ENCODE peak calls at places on chromosomes 5 and 9, in ten cellular contexts. One of them, this sample, is unnamed.
A peak's percentile ranks its signal among the peaks of the same experiment; 100 is the strongest.

GRCh38 chr5:32462618-32463017 is 18.1 kb upstream of the ZFR start:
- DNase-seq in endothelial cell: no peak
- DNase-seq in Peyer's patch: no peak
- DNase-seq in type B pancreatic cell: no peak
- DNase-seq in natural killer cell: no peak
- DNase-seq in cardiac muscle cell: no peak
- DNase-seq in esophagus squamous epithelium: no peak
- DNase-seq in GM13976: no peak
- DNase-seq in Calu3: no peak
- DNase-seq in fibroblast of lung: peak; percentile 79
- DNase-seq in this sample: no peak

GRCh38 chr9:19233344-19233743 is 2.9 kb downstream of the DENND4C start:
- DNase-seq in natural killer cell: no peak
- DNase-seq in GM13976: no peak
- DNase-seq in type B pancreatic cell: no peak
- DNase-seq in endothelial cell: no peak
- DNase-seq in Calu3: no peak
- DNase-seq in Peyer's patch: no peak
- DNase-seq in cardiac muscle cell: no peak
- DNase-seq in esophagus squamous epithelium: no peak
- DNase-seq in fibroblast of lung: no peak
- DNase-seq in this sample: no peak

GRCh38 chr5:77874691-77875090 is 98.6 kb upstream of the TBCA start:
- DNase-seq in GM13976: no peak
- DNase-seq in Peyer's patch: no peak
- DNase-seq in cardiac muscle cell: no peak
- DNase-seq in esophagus squamous epithelium: no peak
- DNase-seq in Calu3: no peak
- DNase-seq in type B pancreatic cell: no peak
- DNase-seq in natural killer cell: no peak
- DNase-seq in fibroblast of lung: no peak
- DNase-seq in endothelial cell: no peak
- DNase-seq in this sample: no peak

GRCh38 chr5:133276171-133276570 is 224.4 kb downstream of the HSPA4 start:
- DNase-seq in GM13976: no peak
- DNase-seq in fibroblast of lung: no peak
- DNase-seq in esophagus squamous epithelium: no peak
- DNase-seq in endothelial cell: no peak
- DNase-seq in type B pancreatic cell: no peak
- DNase-seq in Calu3: no peak
- DNase-seq in natural killer cell: no peak
- DNase-seq in Peyer's patch: no peak
- DNase-seq in cardiac muscle cell: no peak
- DNase-seq in this sample: no peak

GRCh38 chr5:123752576-123752975 is 240.6 kb downstream of the CSNK1G3 start:
- DNase-seq in Calu3: no peak
- DNase-seq in Peyer's patch: no peak
- DNase-seq in esophagus squamous epithelium: no peak
- DNase-seq in natural killer cell: no peak
- DNase-seq in endothelial cell: no peak
- DNase-seq in fibroblast of lung: peak; percentile 92
- DNase-seq in cardiac muscle cell: no peak
- DNase-seq in GM13976: no peak
- DNase-seq in type B pancreatic cell: no peak
- DNase-seq in this sample: no peak

GRCh38 chr5:82147860-82148573 is 130.1 kb downstream of the RPS23 start:
- DNase-seq in natural killer cell: no peak
- DNase-seq in cardiac muscle cell: no peak
- DNase-seq in Peyer's patch: no peak
- DNase-seq in esophagus squamous epithelium: no peak
- DNase-seq in endothelial cell: no peak
- DNase-seq in Calu3: no peak
- DNase-seq in GM13976: no peak
- DNase-seq in type B pancreatic cell: no peak
- DNase-seq in fibroblast of lung: peak; percentile 17
- DNase-seq in this sample: no peak

GRCh38 chr9:2307480-2307879 is 292.3 kb downstream of the SMARCA2 start:
- DNase-seq in Calu3: no peak
- DNase-seq in endothelial cell: no peak
- DNase-seq in natural killer cell: no peak
- DNase-seq in cardiac muscle cell: no peak
- DNase-seq in esophagus squamous epithelium: no peak
- DNase-seq in Peyer's patch: no peak
- DNase-seq in fibroblast of lung: peak; percentile 3
- DNase-seq in GM13976: no peak
- DNase-seq in type B pancreatic cell: no peak
- DNase-seq in this sample: no peak

GRCh38 chr5:82413302-82414042 is 135.3 kb upstream of the RPS23 start:
- DNase-seq in type B pancreatic cell: no peak
- DNase-seq in endothelial cell: no peak
- DNase-seq in natural killer cell: no peak
- DNase-seq in GM13976: no peak
- DNase-seq in cardiac muscle cell: no peak
- DNase-seq in Calu3: no peak
- DNase-seq in Peyer's patch: no peak
- DNase-seq in fibroblast of lung: peak; percentile 96
- DNase-seq in esophagus squamous epithelium: no peak
- DNase-seq in this sample: no peak

GRCh38 chr9:120928720-120929389 is 2.3 kb upstream of the TRAF1 start:
- DNase-seq in esophagus squamous epithelium: peak; percentile 14
- DNase-seq in Peyer's patch: peak; percentile 88
- DNase-seq in type B pancreatic cell: peak; percentile 78
- DNase-seq in GM13976: peak; percentile 82
- DNase-seq in fibroblast of lung: peak; percentile 50
- DNase-seq in Calu3: peak; percentile 71
- DNase-seq in natural killer cell: peak; percentile 77
- DNase-seq in endothelial cell: peak; percentile 66
- DNase-seq in cardiac muscle cell: peak; percentile 68
- DNase-seq in this sample: peak; percentile 40

GRCh38 chr9:101062686-101063085 is 34.2 kb downstream of the PLPPR1 start:
- DNase-seq in GM13976: no peak
- DNase-seq in Peyer's patch: no peak
- DNase-seq in fibroblast of lung: no peak
- DNase-seq in natural killer cell: no peak
- DNase-seq in cardiac muscle cell: no peak
- DNase-seq in Calu3: no peak
- DNase-seq in type B pancreatic cell: no peak
- DNase-seq in esophagus squamous epithelium: no peak
- DNase-seq in endothelial cell: no peak
- DNase-seq in this sample: no peak

GRCh38 chr5:142426129-142426641 is 101.4 kb upstream of the SPRY4 start:
- DNase-seq in cardiac muscle cell: no peak
- DNase-seq in Calu3: no peak
- DNase-seq in endothelial cell: peak; percentile 23
- DNase-seq in natural killer cell: peak; percentile 39
- DNase-seq in esophagus squamous epithelium: no peak
- DNase-seq in Peyer's patch: no peak
- DNase-seq in fibroblast of lung: peak; percentile 75
- DNase-seq in GM13976: no peak
- DNase-seq in type B pancreatic cell: no peak
- DNase-seq in this sample: no peak

GRCh38 chr5:33726422-33727165 is 165.2 kb downstream of the ADAMTS12 start:
- DNase-seq in GM13976: no peak
- DNase-seq in natural killer cell: no peak
- DNase-seq in cardiac muscle cell: no peak
- DNase-seq in type B pancreatic cell: no peak
- DNase-seq in Peyer's patch: no peak
- DNase-seq in Calu3: no peak
- DNase-seq in fibroblast of lung: peak; percentile 74
- DNase-seq in endothelial cell: no peak
- DNase-seq in esophagus squamous epithelium: no peak
- DNase-seq in this sample: no peak

GRCh38 chr5:160935776-160936175 is 83.8 kb upstream of the ATP10B start:
- DNase-seq in Calu3: no peak
- DNase-seq in GM13976: no peak
- DNase-seq in type B pancreatic cell: no peak
- DNase-seq in natural killer cell: no peak
- DNase-seq in Peyer's patch: no peak
- DNase-seq in endothelial cell: no peak
- DNase-seq in esophagus squamous epithelium: no peak
- DNase-seq in fibroblast of lung: no peak
- DNase-seq in cardiac muscle cell: no peak
- DNase-seq in this sample: no peak

GRCh38 chr5:171706736-171707440 is 78.7 kb upstream of the SMIM23 start:
- DNase-seq in type B pancreatic cell: peak; percentile 25
- DNase-seq in fibroblast of lung: peak; percentile 54
- DNase-seq in endothelial cell: no peak
- DNase-seq in cardiac muscle cell: no peak
- DNase-seq in natural killer cell: no peak
- DNase-seq in Calu3: no peak
- DNase-seq in GM13976: no peak
- DNase-seq in Peyer's patch: no peak
- DNase-seq in esophagus squamous epithelium: no peak
- DNase-seq in this sample: peak; percentile 1

GRCh38 chr5:75265731-75266130 is 29.1 kb upstream of the ANKRD31 start:
- DNase-seq in type B pancreatic cell: no peak
- DNase-seq in cardiac muscle cell: peak; percentile 40
- DNase-seq in endothelial cell: no peak
- DNase-seq in esophagus squamous epithelium: no peak
- DNase-seq in fibroblast of lung: peak; percentile 30
- DNase-seq in Calu3: no peak
- DNase-seq in Peyer's patch: no peak
- DNase-seq in natural killer cell: no peak
- DNase-seq in GM13976: peak; percentile 31
- DNase-seq in this sample: no peak

GRCh38 chr9:121667214-121667613 is 15.8 kb downstream of the DAB2IP start:
- DNase-seq in esophagus squamous epithelium: no peak
- DNase-seq in cardiac muscle cell: no peak
- DNase-seq in type B pancreatic cell: no peak
- DNase-seq in Peyer's patch: peak; percentile 77
- DNase-seq in fibroblast of lung: no peak
- DNase-seq in GM13976: no peak
- DNase-seq in Calu3: no peak
- DNase-seq in endothelial cell: no peak
- DNase-seq in natural killer cell: no peak
- DNase-seq in this sample: no peak

DNA sequence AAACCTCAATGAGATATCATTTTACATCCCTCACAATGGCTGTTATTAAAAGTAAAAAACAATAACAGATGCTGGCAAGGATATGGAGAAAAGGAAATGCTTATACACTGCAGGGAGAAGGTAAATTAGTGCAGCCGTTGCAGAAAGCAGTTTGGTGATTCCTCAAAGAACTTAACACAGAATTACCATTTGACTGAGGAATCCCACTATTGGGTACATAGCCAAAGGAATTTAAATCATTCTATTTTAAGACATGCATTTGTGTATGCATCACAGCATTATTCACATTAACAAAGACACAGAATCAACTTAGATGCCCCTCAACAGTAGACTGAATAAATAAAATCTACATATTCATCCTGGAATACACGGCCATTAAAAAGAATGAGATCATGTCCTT is 510.0 kb upstream of the CDH9 start:
- DNase-seq in GM13976: no peak
- DNase-seq in Calu3: no peak
- DNase-seq in Peyer's patch: no peak
- DNase-seq in natural killer cell: no peak
- DNase-seq in cardiac muscle cell: no peak
- DNase-seq in type B pancreatic cell: no peak
- DNase-seq in endothelial cell: no peak
- DNase-seq in esophagus squamous epithelium: no peak
- DNase-seq in fibroblast of lung: no peak
- DNase-seq in this sample: no peak
- TF ChIP-seq CTCF in GM13976: no peak
- TF ChIP-seq CTCF in Calu3: no peak
- TF ChIP-seq CTCF in Peyer's patch: no peak
- TF ChIP-seq CTCF in natural killer cell: no peak
- TF ChIP-seq CTCF in cardiac muscle cell: no peak
- TF ChIP-seq CTCF in type B pancreatic cell: no peak
- TF ChIP-seq CTCF in endothelial cell: no peak
- TF ChIP-seq CTCF in esophagus squamous epithelium: no peak
- TF ChIP-seq CTCF in fibroblast of lung: no peak
- TF ChIP-seq CTCF in this sample: no peak

GRCh38 chr9:124858330-124859046 is 3.3 kb downstream of the RPL35 start:
- DNase-seq in Peyer's patch: no peak
- DNase-seq in type B pancreatic cell: no peak
- DNase-seq in fibroblast of lung: no peak
- DNase-seq in natural killer cell: no peak
- DNase-seq in esophagus squamous epithelium: no peak
- DNase-seq in cardiac muscle cell: no peak
- DNase-seq in Calu3: no peak
- DNase-seq in GM13976: no peak
- DNase-seq in endothelial cell: no peak
- DNase-seq in this sample: no peak
- TF ChIP-seq CTCF in Peyer's patch: no peak
- TF ChIP-seq CTCF in type B pancreatic cell: no peak
- TF ChIP-seq CTCF in fibroblast of lung: no peak
- TF ChIP-seq CTCF in natural killer cell: no peak
- TF ChIP-seq CTCF in esophagus squamous epithelium: no peak
- TF ChIP-seq CTCF in cardiac muscle cell: no peak
- TF ChIP-seq CTCF in Calu3: no peak
- TF ChIP-seq CTCF in GM13976: no peak
- TF ChIP-seq CTCF in endothelial cell: no peak
- TF ChIP-seq CTCF in this sample: no peak

GRCh38 chr9:130213898-130214761 is 41.9 kb downstream of the NCS1 start:
- DNase-seq in cardiac muscle cell: peak; percentile 95
- DNase-seq in esophagus squamous epithelium: no peak
- DNase-seq in Peyer's patch: no peak
- DNase-seq in GM13976: no peak
- DNase-seq in endothelial cell: no peak
- DNase-seq in fibroblast of lung: peak; percentile 17
- DNase-seq in Calu3: no peak
- DNase-seq in natural killer cell: no peak
- DNase-seq in type B pancreatic cell: no peak
- DNase-seq in this sample: no peak
- TF ChIP-seq CTCF in cardiac muscle cell: no peak
- TF ChIP-seq CTCF in esophagus squamous epithelium: no peak
- TF ChIP-seq CTCF in Peyer's patch: no peak
- TF ChIP-seq CTCF in GM13976: no peak
- TF ChIP-seq CTCF in endothelial cell: no peak
- TF ChIP-seq CTCF in fibroblast of lung: no peak
- TF ChIP-seq CTCF in Calu3: no peak
- TF ChIP-seq CTCF in natural killer cell: no peak
- TF ChIP-seq CTCF in type B pancreatic cell: no peak
- TF ChIP-seq CTCF in this sample: no peak

DNA sequence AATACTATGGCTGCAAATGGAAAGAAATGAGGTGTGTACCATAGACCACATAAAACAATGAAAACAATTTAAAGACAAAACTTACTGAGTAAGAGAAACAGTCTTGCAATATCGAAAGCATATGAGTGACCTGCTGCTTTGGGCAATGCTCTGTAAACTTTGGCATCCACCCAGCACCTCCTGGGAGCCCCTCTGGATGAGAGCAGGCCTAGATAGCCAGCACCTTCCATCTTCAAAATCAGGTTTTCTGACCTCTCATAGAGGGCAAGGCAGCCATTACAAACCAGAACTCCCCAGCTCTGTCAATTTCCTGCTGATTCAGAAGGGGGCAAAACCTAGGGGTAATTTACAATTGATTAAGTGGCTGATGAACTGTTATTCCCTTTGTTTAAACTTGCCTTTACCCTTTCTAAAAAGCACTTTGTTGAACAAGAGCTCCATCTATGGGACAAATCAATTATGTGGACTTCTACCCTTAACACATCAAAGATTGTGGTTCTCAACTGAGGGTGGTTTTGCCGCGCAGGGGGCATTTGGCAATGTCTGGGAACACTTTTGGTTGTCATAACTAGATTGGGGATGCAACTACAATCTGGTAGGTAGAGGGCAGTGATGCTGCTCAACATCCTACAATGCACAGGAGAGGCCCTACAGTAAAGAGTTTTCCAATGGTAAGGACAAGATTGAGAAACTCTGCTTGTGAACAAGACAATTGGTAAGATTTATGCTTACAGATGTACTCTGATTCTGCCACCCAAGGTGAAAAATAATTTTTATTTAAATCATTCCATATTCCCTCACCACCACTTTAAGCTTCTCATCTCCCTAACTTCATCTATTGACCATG is 184.2 kb downstream of the MARCHF11 start:
- DNase-seq in GM13976: no peak
- DNase-seq in endothelial cell: no peak
- DNase-seq in cardiac muscle cell: peak; percentile 54
- DNase-seq in type B pancreatic cell: no peak
- DNase-seq in esophagus squamous epithelium: no peak
- DNase-seq in fibroblast of lung: peak; percentile 39
- DNase-seq in natural killer cell: no peak
- DNase-seq in Calu3: no peak
- DNase-seq in Peyer's patch: no peak
- DNase-seq in this sample: no peak
- TF ChIP-seq CTCF in GM13976: no peak
- TF ChIP-seq CTCF in endothelial cell: peak; percentile 67
- TF ChIP-seq CTCF in cardiac muscle cell: peak; percentile 66
- TF ChIP-seq CTCF in type B pancreatic cell: peak; percentile 78
- TF ChIP-seq CTCF in esophagus squamous epithelium: peak; percentile 39
- TF ChIP-seq CTCF in fibroblast of lung: peak; percentile 54
- TF ChIP-seq CTCF in natural killer cell: no peak
- TF ChIP-seq CTCF in Calu3: no peak
- TF ChIP-seq CTCF in Peyer's patch: no peak
- TF ChIP-seq CTCF in this sample: peak; percentile 65

This sample was measured in progenitor cell of endocrine pancreas.